ENCODE peak calls at places on chromosomes 2 and 18, in eight cellular contexts. One of them, this sample, is unnamed.

GRCh38 chr18:35174093-35174731 is 66.6 kb upstream of the ZNF397 start:
- DNase-seq in NCI-H2081: no peak
- DNase-seq in NCI-H2171 treated with DMSO at 0.1 percent for 48 hours: peak; percentile 56
- DNase-seq in nephron progenitor cell: no peak
- DNase-seq in MM.1S: peak; percentile 66
- DNase-seq in NCI-H226: no peak
- DNase-seq in GM03348: no peak
- DNase-seq in NCI-H1105: no peak
- DNase-seq in this sample: no peak

GRCh38 chr18:57131782-57132181 is 15.1 kb upstream of the BOD1L2 start:
- DNase-seq in GM03348: no peak
- DNase-seq in NCI-H1105: no peak
- DNase-seq in MM.1S: no peak
- DNase-seq in NCI-H226: no peak
- DNase-seq in NCI-H2081: no peak
- DNase-seq in NCI-H2171 treated with DMSO at 0.1 percent for 48 hours: no peak
- DNase-seq in nephron progenitor cell: no peak
- DNase-seq in this sample: peak; percentile 73

GRCh38 chr2:105391763-105392662 is 6.8 kb downstream of the FHL2 start:
- DNase-seq in NCI-H2171 treated with DMSO at 0.1 percent for 48 hours: no peak
- DNase-seq in nephron progenitor cell: no peak
- DNase-seq in NCI-H2081: no peak
- DNase-seq in GM03348: no peak
- DNase-seq in MM.1S: no peak
- DNase-seq in NCI-H226: peak; percentile 59
- DNase-seq in NCI-H1105: no peak
- DNase-seq in this sample: no peak

GRCh38 chr2:240556553-240557100 is 1.2 kb downstream of the ANKMY1 start:
- DNase-seq in NCI-H226: peak; percentile 19
- DNase-seq in NCI-H2081: no peak
- DNase-seq in MM.1S: no peak
- DNase-seq in nephron progenitor cell: peak; percentile 46
- DNase-seq in NCI-H2171 treated with DMSO at 0.1 percent for 48 hours: peak; percentile 1
- DNase-seq in GM03348: peak; percentile 75
- DNase-seq in NCI-H1105: no peak
- DNase-seq in this sample: no peak

GRCh38 chr2:118830121-118830520 is 17.3 kb downstream of the EN1 start:
- DNase-seq in NCI-H2081: no peak
- DNase-seq in GM03348: peak; percentile 61
- DNase-seq in NCI-H226: no peak
- DNase-seq in NCI-H1105: no peak
- DNase-seq in MM.1S: peak; percentile 48
- DNase-seq in nephron progenitor cell: no peak
- DNase-seq in NCI-H2171 treated with DMSO at 0.1 percent for 48 hours: no peak
- DNase-seq in this sample: no peak

GRCh38 chr18:21741511-21742322 is 1.1 kb downstream of the MIB1 start:
- DNase-seq in MM.1S: peak; percentile 34
- DNase-seq in nephron progenitor cell: peak; percentile 51
- DNase-seq in NCI-H2171 treated with DMSO at 0.1 percent for 48 hours: peak; percentile 27
- DNase-seq in NCI-H226: no peak
- DNase-seq in NCI-H1105: peak; percentile 44
- DNase-seq in NCI-H2081: peak; percentile 21
- DNase-seq in GM03348: peak; percentile 9
- DNase-seq in this sample: no peak

GRCh38 chr2:73489053-73489452 is 103.4 kb downstream of the ALMS1 start:
- DNase-seq in nephron progenitor cell: no peak
- DNase-seq in MM.1S: peak; percentile 15
- DNase-seq in NCI-H226: no peak
- DNase-seq in NCI-H1105: no peak
- DNase-seq in GM03348: no peak
- DNase-seq in NCI-H2081: no peak
- DNase-seq in NCI-H2171 treated with DMSO at 0.1 percent for 48 hours: no peak
- DNase-seq in this sample: no peak

GRCh38 chr2:227536445-227536844 is 62.2 kb upstream of the SCYGR2 start:
- DNase-seq in NCI-H226: no peak
- DNase-seq in NCI-H2081: peak; percentile 4
- DNase-seq in nephron progenitor cell: no peak
- DNase-seq in GM03348: no peak
- DNase-seq in MM.1S: no peak
- DNase-seq in NCI-H2171 treated with DMSO at 0.1 percent for 48 hours: peak; percentile 31
- DNase-seq in NCI-H1105: peak; percentile 40
- DNase-seq in this sample: peak; percentile 4

GRCh38 chr18:40006553-40007073 is 1948.4 kb upstream of the PIK3C3 start:
- DNase-seq in NCI-H2171 treated with DMSO at 0.1 percent for 48 hours: no peak
- DNase-seq in NCI-H1105: no peak
- DNase-seq in nephron progenitor cell: no peak
- DNase-seq in NCI-H226: no peak
- DNase-seq in MM.1S: no peak
- DNase-seq in NCI-H2081: no peak
- DNase-seq in GM03348: no peak
- DNase-seq in this sample: peak; percentile 63

GRCh38 chr2:99933894-99934650 is 208.3 kb downstream of the AFF3 start:
- DNase-seq in NCI-H1105: no peak
- DNase-seq in NCI-H226: no peak
- DNase-seq in GM03348: no peak
- DNase-seq in NCI-H2171 treated with DMSO at 0.1 percent for 48 hours: no peak
- DNase-seq in MM.1S: no peak
- DNase-seq in NCI-H2081: no peak
- DNase-seq in nephron progenitor cell: no peak
- DNase-seq in this sample: no peak